ENCODE peak calls at places on chromosomes 4 and X, in nine cellular contexts. F is choroid plexus epithelial cell, H is suprapubic skin, I is GM20000, K is thoracic aorta, W is Peyer's patch, N is BJ, O is uterus, V is ovary. J is an unnamed sample.
A peak's percentile ranks its signal among the peaks of the same experiment; 100 is the strongest.

GRCh38 chr4:38964942-38965775 is 67.0 kb downstream of the TMEM156 start:
- DNase-seq in F (no peak), H (no peak), I (no peak), K (no peak), W (no peak), N (no peak), O (no peak), V (no peak), J (no peak)

GRCh38 chrX:15468036-15468435 is 25.1 kb downstream of the PIR start:
- DNase-seq in F (peak; percentile 68), H (peak; percentile 71), I (no peak), K (peak; percentile 15), W (no peak), N (peak; percentile 12), O (peak; percentile 35), V (no peak), J (no peak)

GRCh38 chrX:1411331-1411730 is 19.4 kb upstream of the SLC25A6 start:
- DNase-seq in F (no peak), H (peak; percentile 30), I (no peak), K (no peak), W (peak; percentile 38), N (no peak), O (no peak), V (peak; percentile 28), J (no peak)

GRCh38 chr4:1819284-1819683 is 26.2 kb downstream of the FGFR3 start:
- DNase-seq in F (no peak), H (no peak), I (no peak), K (no peak), W (no peak), N (no peak), O (no peak), V (no peak), J (no peak)

GRCh38 chrX:120672389-120672788 is 42.5 kb upstream of the C1GALT1C1 start:
- DNase-seq in F (peak; percentile 90), H (peak; percentile 67), I (no peak), K (peak; percentile 3), W (no peak), N (peak; percentile 52), O (peak; percentile 56), V (peak; percentile 68), J (no peak)

GRCh38 chr4:3766207-3766790 is at the start of gene ADRA2C:
- DNase-seq in F (peak; percentile 6), H (no peak), I (peak; percentile 63), K (no peak), W (no peak), N (no peak), O (peak; percentile 55), V (peak; percentile 65), J (no peak)

GRCh38 chr4:96102541-96103018 is 262.7 kb downstream of the PDHA2 start:
- DNase-seq in F (peak; percentile 75), H (no peak), I (no peak), K (no peak), W (no peak), N (no peak), O (no peak), V (no peak), J (no peak)

GRCh38 chrX:19739683-19740082 is 147.7 kb downstream of the SH3KBP1 start:
- DNase-seq in F (peak; percentile 77), H (peak; percentile 63), I (no peak), K (no peak), W (peak; percentile 66), N (peak; percentile 27), O (peak; percentile 33), V (peak; percentile 50), J (no peak)

GRCh38 chr4:73948990-73949706 is 32.7 kb downstream of the PF4 start:
- DNase-seq in F (no peak), H (no peak), I (no peak), K (no peak), W (no peak), N (no peak), O (no peak), V (no peak), J (no peak)

GRCh38 chrX:115906881-115907280 is 263.7 kb upstream of the AGTR2 start:
- DNase-seq in F (no peak), H (no peak), I (peak; percentile 0), K (no peak), W (no peak), N (no peak), O (no peak), V (no peak), J (no peak)

GRCh38 chrX:115913575-115913974 is 257.0 kb upstream of the AGTR2 start:
- DNase-seq in F (no peak), H (no peak), I (peak; percentile 4), K (no peak), W (no peak), N (no peak), O (no peak), V (no peak), J (no peak)

GRCh38 chrX:115909017-115909416 is 261.5 kb upstream of the AGTR2 start:
- DNase-seq in F (no peak), H (no peak), I (no peak), K (no peak), W (no peak), N (no peak), O (no peak), V (no peak), J (no peak)

GRCh38 chrX:115911967-115912366 is 258.6 kb upstream of the AGTR2 start:
- DNase-seq in F (no peak), H (no peak), I (no peak), K (no peak), W (no peak), N (no peak), O (no peak), V (no peak), J (no peak)

GRCh38 chrX:115912372-115912897 is 258.1 kb upstream of the AGTR2 start:
- DNase-seq in F (peak; percentile 2), H (no peak), I (peak; percentile 9), K (no peak), W (no peak), N (no peak), O (no peak), V (no peak), J (no peak)
- TF ChIP-seq CTCF in F (peak; percentile 30), H (no peak), I (no peak), K (no peak), W (no peak), N (no peak), O (no peak), V (no peak), J (no peak)

GRCh38 chr4:128155231-128155855 is 94.2 kb downstream of the LARP1B start:
- DNase-seq in F (no peak), H (no peak), I (no peak), K (no peak), W (no peak), N (no peak), O (no peak), V (no peak), J (no peak)
- TF ChIP-seq CTCF in F (no peak), H (no peak), I (no peak), K (no peak), W (no peak), N (no peak), O (no peak), V (no peak), J (no peak)

DNA sequence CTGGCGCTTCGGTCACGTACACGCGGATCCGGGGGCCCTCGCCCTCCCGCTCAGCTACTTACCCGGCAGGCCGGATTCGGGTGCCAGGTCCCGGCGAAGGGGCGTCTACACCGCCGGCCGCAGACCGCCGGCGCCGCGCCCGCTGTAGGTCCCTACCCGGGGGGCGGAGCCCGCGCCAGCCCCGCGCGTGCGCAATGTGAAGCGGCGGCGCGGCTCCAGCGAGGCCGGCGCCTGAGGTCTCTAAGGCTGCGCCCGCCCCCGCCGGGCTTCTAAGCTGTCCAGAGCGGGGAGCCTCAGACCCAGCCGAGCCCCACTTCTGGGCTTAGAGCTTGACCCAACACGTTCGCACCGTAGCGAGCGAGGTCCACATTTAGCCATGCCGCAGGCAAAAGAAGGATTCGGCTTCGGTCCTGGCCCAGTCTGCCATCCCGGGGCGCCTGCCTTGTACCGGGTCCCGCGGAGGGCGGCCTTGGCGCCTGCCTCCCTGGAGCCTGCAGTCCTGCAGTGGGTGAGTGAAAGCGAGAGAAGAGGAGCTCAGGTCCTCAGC is at the start of gene ZNF518B:
- DNase-seq in F (peak; percentile 64), H (peak; percentile 70), I (peak; percentile 96), K (no peak), W (peak; percentile 74), N (no peak), O (peak; percentile 30), V (peak; percentile 79), J (no peak)
- TF ChIP-seq CTCF in F (no peak), H (no peak), I (no peak), K (no peak), W (no peak), N (no peak), O (no peak), V (no peak), J (no peak)

GRCh38 chrX:100935767-100936166 is 7.0 kb upstream of the XKRX start:
- DNase-seq in F (no peak), H (no peak), I (no peak), K (no peak), W (no peak), N (no peak), O (no peak), V (no peak), J (no peak)

GRCh38 chrX:100926453-100926852 is 2.3 kb downstream of the XKRX start:
- DNase-seq in F (no peak), H (no peak), I (no peak), K (no peak), W (no peak), N (no peak), O (no peak), V (no peak), J (no peak)

GRCh38 chrX:100931925-100932285 is 3.2 kb upstream of the XKRX start:
- DNase-seq in F (no peak), H (no peak), I (no peak), K (no peak), W (no peak), N (no peak), O (no peak), V (no peak), J (no peak)

GRCh38 chrX:100928660-100929613 is at the start of gene XKRX:
- DNase-seq in F (no peak), H (peak; percentile 63), I (peak; percentile 25), K (no peak), W (peak; percentile 79), N (no peak), O (peak; percentile 19), V (peak; percentile 64), J (no peak)

GRCh38 chrX:100931218-100931924 is 2.7 kb upstream of the XKRX start:
- DNase-seq in F (no peak), H (no peak), I (peak; percentile 31), K (no peak), W (no peak), N (no peak), O (no peak), V (no peak), J (no peak)
- TF ChIP-seq CTCF in F (no peak), H (no peak), I (no peak), K (no peak), W (no peak), N (no peak), O (no peak), V (no peak), J (no peak)